ENCODE peak calls at places on chromosomes 13 and 19, in four cellular contexts. M is K562, D is HepG2, Q is GM12892. Y is an unnamed sample.

GRCh38 chr19:38970664-38971532 is 4.6 kb downstream of the FBXO17 start:
- DNase-seq in M (no peak), D (no peak), Q (no peak), Y (no peak)

GRCh38 chr19:49408816-49409440 is 14.3 kb downstream of the PTH2 start:
- DNase-seq in M (no peak), D (no peak), Q (no peak), Y (no peak)

GRCh38 chr13:111338841-111339240 is 18.4 kb downstream of the TEX29 start:
- DNase-seq in M (no peak), D (no peak), Q (no peak), Y (no peak)

GRCh38 chr19:2047076-2047448 is 4.0 kb downstream of the MKNK2 start:
- DNase-seq in M (no peak), D (no peak), Q (no peak), Y (no peak)

GRCh38 chr19:58381460-58382220 is 810 bp upstream of the ZNF837 start:
- DNase-seq in M (no peak), D (no peak), Q (no peak), Y (no peak)

GRCh38 chr19:2449019-2449418 is 7.7 kb downstream of the LMNB2 start:
- DNase-seq in M (no peak), D (no peak), Q (no peak), Y (no peak)

GRCh38 chr19:13902993-13903555 is 2.8 kb downstream of the BRME1 start:
- DNase-seq in M (no peak), D (no peak), Q (no peak), Y (no peak)

GRCh38 chr19:53463263-53463662 is 4.3 kb upstream of the ZNF813 start:
- DNase-seq in M (peak), D (no peak), Q (no peak), Y (no peak)

GRCh38 chr13:19601749-19602725 is 31.4 kb upstream of the MPHOSPH8 start:
- DNase-seq in M (peak), D (peak), Q (peak), Y (peak)

GRCh38 chr13:111005808-111006494 is 91.1 kb upstream of the ANKRD10 start:
- DNase-seq in M (no peak), D (no peak), Q (no peak), Y (no peak)

GRCh38 chr13:72463561-72463960 is 263.9 kb downstream of the MZT1 start:
- DNase-seq in M (no peak), D (no peak), Q (no peak), Y (no peak)

GRCh38 chr19:768424-768823 is 17.5 kb downstream of the MISP start:
- DNase-seq in M (no peak), D (no peak), Q (no peak), Y (no peak)

GRCh38 chr13:27496851-27497250 is 46.5 kb upstream of the MTIF3 start:
- DNase-seq in M (no peak), D (no peak), Q (no peak), Y (no peak)

GRCh38 chr19:15402411-15403150 is 16.2 kb downstream of the AKAP8L start:
- DNase-seq in M (no peak), D (no peak), Q (no peak), Y (no peak)

GRCh38 chr19:15330801-15331418 is 1.4 kb downstream of the BRD4 start:
- DNase-seq in M (no peak), D (no peak), Q (no peak), Y (no peak)

GRCh38 chr19:27777242-27777641 is 1435.7 kb downstream of the UQCRFS1 start:
- DNase-seq in M (no peak), D (no peak), Q (no peak), Y (no peak)

GRCh38 chr13:36567485-36567884 is 106.3 kb upstream of the SERTM1 start:
- DNase-seq in M (no peak), D (no peak), Q (no peak), Y (no peak)

GRCh38 chr13:97275265-97275664 is 53.1 kb downstream of the MBNL2 start:
- DNase-seq in M (no peak), D (peak), Q (no peak), Y (no peak)

GRCh38 chr19:18639706-18640105 is 2.9 kb downstream of the KLHL26 start:
- DNase-seq in M (no peak), D (no peak), Q (no peak), Y (no peak)

GRCh38 chr13:24899601-24900000 is 135.6 kb downstream of the RNF17 start:
- DNase-seq in M (no peak), D (no peak), Q (no peak), Y (no peak)

GRCh38 chr13:106197506-106197905 is 338.0 kb downstream of the EFNB2 start:
- DNase-seq in M (no peak), D (no peak), Q (no peak), Y (no peak)

GRCh38 chr19:13169769-13170168 is 19.6 kb downstream of the IER2 start:
- DNase-seq in M (peak), D (no peak), Q (no peak), Y (no peak)

GRCh38 chr13:30805603-30806011 is 70.3 kb downstream of the ALOX5AP start:
- DNase-seq in M (no peak), D (peak), Q (no peak), Y (no peak)

GRCh38 chr19:18683109-18683954 is at the start of gene CRTC1:
- DNase-seq in M (peak), D (peak), Q (peak), Y (peak)

GRCh38 chr13:80340643-80341097 is 256 bp downstream of the SPRY2 start:
- DNase-seq in M (no peak), D (peak), Q (no peak), Y (no peak)
- TF ChIP-seq TAF1 in M (no peak), D (no peak), Q (no peak), Y (no peak)

GRCh38 chr13:41006296-41006695 is 12.8 kb downstream of the ELF1 start:
- DNase-seq in M (no peak), D (no peak), Q (no peak), Y (no peak)
- TF ChIP-seq POLR2A in M (no peak), D (no peak), Q (no peak), Y (no peak)

GRCh38 chr19:40284501-40285352 is at the start of gene AKT2:
- DNase-seq in M (peak), D (no peak), Q (peak), Y (peak)
- TF ChIP-seq POLR2AphosphoS5 in M (no peak), D (no peak), Q (peak), Y (peak)

DNA sequence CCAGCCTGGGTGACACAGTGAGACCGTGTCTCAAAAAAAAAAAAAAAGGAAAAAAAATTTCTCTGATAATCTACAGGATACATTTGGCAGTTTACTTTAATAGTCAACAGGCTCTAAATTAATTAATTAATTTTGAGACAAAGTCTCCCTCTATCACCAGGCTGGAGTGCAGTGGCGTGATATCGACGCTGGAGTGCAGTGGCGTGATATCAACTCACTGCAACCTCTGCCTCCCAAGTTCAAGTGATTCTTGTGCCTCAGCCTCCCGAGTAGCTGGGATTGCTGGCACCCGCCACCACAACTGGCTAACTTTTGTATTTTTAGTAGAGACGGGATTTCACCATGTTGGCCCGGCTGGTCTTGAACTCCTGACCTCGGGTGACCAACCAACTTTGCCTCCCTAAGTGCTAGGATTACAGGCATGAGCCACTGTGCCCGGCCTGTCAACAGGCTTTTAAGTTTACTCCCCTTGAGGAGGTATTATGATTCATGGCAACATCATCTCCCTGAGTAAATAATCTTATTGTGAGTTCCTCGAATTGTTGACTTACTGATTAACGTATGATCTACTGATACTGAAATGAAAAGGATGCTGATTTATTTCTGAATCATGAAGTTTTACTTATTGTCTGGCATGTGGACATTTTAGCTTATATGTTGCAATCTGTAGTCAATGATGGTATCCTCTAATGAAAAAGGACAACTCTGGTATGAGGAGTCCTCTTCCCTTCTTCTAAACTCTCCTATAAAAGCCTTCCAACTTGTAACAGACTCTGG is 21.3 kb upstream of the MTRF1 start:
- DNase-seq in M (no peak), D (peak), Q (no peak), Y (no peak)
- TF ChIP-seq TAF1 in M (no peak), D (no peak), Q (no peak), Y (no peak)

GRCh38 chr19:11261431-11261901 is 858 bp downstream of the DOCK6 start:
- DNase-seq in M (no peak), D (no peak), Q (peak), Y (no peak)

GRCh38 chr19:11260996-11261395 is 1.3 kb downstream of the DOCK6 start:
- DNase-seq in M (no peak), D (no peak), Q (no peak), Y (no peak)

GRCh38 chr19:11263726-11264125 is 1.4 kb upstream of the DOCK6 start:
- DNase-seq in M (no peak), D (no peak), Q (no peak), Y (no peak)

GRCh38 chr19:11264452-11265176 is 2.3 kb upstream of the DOCK6 start:
- DNase-seq in M (peak), D (peak), Q (no peak), Y (no peak)

GRCh38 chr19:11261902-11262839 is at the start of gene DOCK6:
- DNase-seq in M (peak), D (no peak), Q (no peak), Y (peak)
- TF ChIP-seq POLR2A in M (peak), D (no peak), Q (no peak), Y (no peak)

GRCh38 chr19:6276447-6276846 is 3.3 kb downstream of the MLLT1 start:
- DNase-seq in M (peak), D (no peak), Q (no peak), Y (no peak)
- TF ChIP-seq POLR2AphosphoS5 in M (no peak), D (no peak), Q (no peak), Y (no peak)

GRCh38 chr13:92592757-92593156 is 633.9 kb upstream of the GPC6 start:
- DNase-seq in M (no peak), D (no peak), Q (no peak), Y (no peak)

GRCh38 chr13:92590503-92590908 is 636.1 kb upstream of the GPC6 start:
- DNase-seq in M (no peak), D (no peak), Q (no peak), Y (no peak)

GRCh38 chr13:92589955-92590354 is 636.7 kb upstream of the GPC6 start:
- DNase-seq in M (no peak), D (no peak), Q (no peak), Y (no peak)

DNA sequence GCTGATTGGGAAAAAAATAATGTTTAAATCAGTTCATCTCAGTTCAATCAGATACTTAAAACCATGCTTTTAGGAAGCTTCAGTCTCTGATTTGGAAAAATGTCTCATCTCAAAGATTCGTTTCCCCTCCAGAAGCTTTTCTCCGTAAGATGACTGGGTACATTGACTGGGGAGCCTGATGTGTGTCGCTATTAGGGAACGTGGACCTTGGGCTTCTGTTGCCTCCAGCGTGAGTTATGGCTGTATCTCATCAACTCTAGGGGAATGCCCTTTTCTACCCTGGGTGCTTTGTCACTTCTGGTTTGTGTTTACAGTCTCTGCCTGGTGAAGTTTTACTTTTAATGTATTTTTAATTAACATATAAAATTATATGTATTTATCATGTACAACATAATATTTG is 635.5 kb upstream of the GPC6 start:
- DNase-seq in M (no peak), D (no peak), Q (no peak), Y (no peak)
- TF ChIP-seq TAF1 in M (no peak), D (no peak), Q (no peak), Y (no peak)

GRCh38 chr13:94119360-94119936 is 360.0 kb downstream of the DCT start:
- DNase-seq in M (no peak), D (peak), Q (no peak), Y (no peak)
- TF ChIP-seq POLR2A in M (no peak), D (peak), Q (no peak), Y (no peak)

Y was measured in GM12891.